ENCODE peak calls at places on chromosomes 13 and 19, in seven cellular contexts. Q is H1, D is lower lobe of right lung, Y is neural progenitor cell, V is cardiac muscle cell, B is K562, T is prostate gland. A is an unnamed sample.
A peak's percentile ranks its signal among the peaks of the same experiment; 100 is the strongest.

GRCh38 chr19:30666301-30666803 is 294.2 kb downstream of the ZNF536 start:
- DNase-seq in Q (no peak), D (no peak), Y (peak; percentile 80), V (peak; percentile 69), B (peak; percentile 63), T (no peak), A (no peak)

GRCh38 chr19:20247016-20247683 is 80.1 kb downstream of the ZNF486 start:
- DNase-seq in Q (no peak), D (no peak), Y (peak; percentile 63), V (peak; percentile 59), B (no peak), T (peak; percentile 19), A (no peak)

GRCh38 chr19:42683917-42684513 is 56.3 kb downstream of the PSG3 start:
- DNase-seq in Q (no peak), D (no peak), Y (peak; percentile 11), V (peak; percentile 0), B (peak; percentile 48), T (no peak), A (no peak)

GRCh38 chr13:66875264-66875663 is 354.9 kb downstream of the PCDH9 start:
- DNase-seq in Q (no peak), D (no peak), Y (no peak), V (no peak), B (no peak), T (no peak), A (no peak)

GRCh38 chr13:102400619-102401125 is 1.2 kb downstream of the FGF14 start:
- DNase-seq in Q (no peak), D (peak; percentile 42), Y (peak; percentile 47), V (no peak), B (no peak), T (no peak), A (no peak)

GRCh38 chr19:347946-348861 is 3.6 kb upstream of the MIER2 start:
- DNase-seq in Q (no peak), D (no peak), Y (peak; percentile 31), V (no peak), B (no peak), T (no peak), A (no peak)

GRCh38 chr13:98801626-98802418 is 49.4 kb upstream of the SLC15A1 start:
- DNase-seq in Q (no peak), D (no peak), Y (no peak), V (no peak), B (no peak), T (no peak), A (no peak)

GRCh38 chr13:112893570-112894422 is 75.2 kb upstream of the MCF2L start:
- DNase-seq in Q (peak; percentile 36), D (peak; percentile 58), Y (peak; percentile 92), V (peak; percentile 84), B (peak; percentile 91), T (no peak), A (no peak)

GRCh38 chr19:37926255-37926654 is 19.2 kb downstream of the SIPA1L3 start:
- DNase-seq in Q (no peak), D (no peak), Y (no peak), V (no peak), B (no peak), T (no peak), A (no peak)

GRCh38 chr19:51075998-51076397 is 6.7 kb downstream of the KLK14 start:
- DNase-seq in Q (no peak), D (no peak), Y (no peak), V (no peak), B (no peak), T (no peak), A (peak; percentile 39)

GRCh38 chr13:106610511-106610910 is 42.6 kb upstream of the ARGLU1 start:
- DNase-seq in Q (no peak), D (no peak), Y (no peak), V (no peak), B (no peak), T (no peak), A (peak; percentile 65)

GRCh38 chr19:40420766-40421467 is 4.9 kb downstream of the SERTAD1 start:
- DNase-seq in Q (no peak), D (peak; percentile 96), Y (peak; percentile 95), V (peak; percentile 93), B (peak; percentile 82), T (peak; percentile 93), A (no peak)

GRCh38 chr13:22903925-22904324 is 276.9 kb upstream of the SGCG start:
- DNase-seq in Q (no peak), D (no peak), Y (no peak), V (no peak), B (no peak), T (no peak), A (no peak)

GRCh38 chr19:38728752-38729541 is 15.3 kb downstream of the CAPN12 start:
- DNase-seq in Q (no peak), D (no peak), Y (no peak), V (no peak), B (no peak), T (peak; percentile 4), A (no peak)

GRCh38 chr13:112220296-112220875 is 153.4 kb downstream of the SOX1 start:
- DNase-seq in Q (no peak), D (no peak), Y (no peak), V (no peak), B (no peak), T (no peak), A (no peak)

DNA sequence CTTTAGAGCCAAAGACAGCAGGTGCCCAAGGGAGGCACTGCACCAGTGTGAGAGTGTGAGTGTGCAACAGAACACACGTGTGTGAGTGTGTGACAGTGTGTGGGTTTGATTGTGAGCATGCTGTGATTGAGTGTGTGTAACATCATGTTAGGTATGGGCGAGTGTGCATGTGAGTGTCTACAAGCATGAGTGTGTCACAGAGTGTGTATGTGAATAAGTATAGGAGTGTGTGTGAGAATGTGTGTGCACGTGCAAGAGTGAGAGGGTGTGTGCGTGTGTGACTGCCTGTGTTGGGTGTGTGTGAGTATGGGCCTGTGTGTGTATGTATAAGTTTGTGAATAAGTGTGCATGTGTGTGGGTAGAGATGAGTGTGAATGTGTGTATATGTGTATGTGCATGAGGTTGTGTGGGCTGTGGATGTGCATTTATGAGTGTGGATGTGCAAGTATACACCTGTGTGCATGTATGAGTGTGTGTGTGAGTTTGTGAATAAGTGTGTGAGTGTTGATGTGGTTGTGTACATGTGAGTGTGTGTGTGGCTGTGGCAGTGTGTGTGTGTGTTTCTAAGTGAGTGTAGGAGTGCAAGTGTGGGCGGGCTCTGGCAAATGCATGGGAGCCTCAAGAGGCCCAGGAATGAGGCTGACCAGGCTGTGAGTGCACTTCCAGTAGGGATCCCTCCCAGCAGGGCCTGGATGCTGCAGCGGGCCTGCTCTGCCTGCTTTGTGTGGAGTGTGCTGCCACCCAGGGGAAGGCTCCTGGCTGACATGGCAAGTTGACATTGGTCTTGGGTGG is 198.4 kb downstream of the COL4A1 start:
- DNase-seq in Q (peak; percentile 50), D (peak; percentile 73), Y (peak; percentile 75), V (peak; percentile 81), B (no peak), T (peak; percentile 74), A (peak; percentile 48)
- H3K27ac ChIP-seq in Q (no peak overlapping the region), D (no peak overlapping the region), Y (no peak overlapping the region), V (no peak overlapping the region), B (no peak overlapping the region), T (peak overlapping the region; percentile 51), A (no peak overlapping the region)

GRCh38 chr13:37194428-37194861 is 89.0 kb upstream of the CSNK1A1L start:
- DNase-seq in Q (no peak), D (no peak), Y (no peak), V (no peak), B (no peak), T (no peak), A (peak; percentile 72)

GRCh38 chr13:37187611-37188010 is 82.1 kb upstream of the CSNK1A1L start:
- DNase-seq in Q (no peak), D (no peak), Y (no peak), V (no peak), B (no peak), T (no peak), A (no peak)

GRCh38 chr13:37198629-37199028 is 93.2 kb upstream of the CSNK1A1L start:
- DNase-seq in Q (peak; percentile 41), D (no peak), Y (peak; percentile 52), V (no peak), B (no peak), T (no peak), A (no peak)

GRCh38 chr13:37187110-37187509 is 81.6 kb upstream of the CSNK1A1L start:
- DNase-seq in Q (no peak), D (no peak), Y (no peak), V (no peak), B (no peak), T (no peak), A (no peak)

DNA sequence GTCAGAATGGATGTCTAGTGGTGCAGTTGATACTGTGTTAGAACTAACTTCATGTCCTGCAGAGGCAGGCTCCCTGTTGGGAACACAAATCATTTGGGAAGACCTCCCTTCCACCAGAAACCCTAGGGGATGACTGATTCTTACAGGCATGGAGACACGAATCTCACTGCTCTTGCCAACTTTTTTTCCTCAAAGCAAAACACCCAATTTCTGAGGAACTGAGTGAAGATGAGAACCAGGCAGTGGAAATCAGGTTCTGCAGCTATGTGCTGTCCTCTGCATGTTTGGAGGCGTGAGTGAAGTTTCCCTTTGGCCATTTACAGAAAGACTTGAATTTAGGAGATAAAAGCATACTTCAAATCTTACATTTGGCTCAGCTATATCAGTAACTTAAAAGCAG is 87.5 kb upstream of the CSNK1A1L start:
- DNase-seq in Q (no peak), D (no peak), Y (no peak), V (no peak), B (no peak), T (no peak), A (no peak)
- H3K27ac ChIP-seq in Q (no peak overlapping the region), D (no peak overlapping the region), Y (no peak overlapping the region), V (no peak overlapping the region), B (no peak overlapping the region), T (no peak overlapping the region), A (no peak overlapping the region)

DNA sequence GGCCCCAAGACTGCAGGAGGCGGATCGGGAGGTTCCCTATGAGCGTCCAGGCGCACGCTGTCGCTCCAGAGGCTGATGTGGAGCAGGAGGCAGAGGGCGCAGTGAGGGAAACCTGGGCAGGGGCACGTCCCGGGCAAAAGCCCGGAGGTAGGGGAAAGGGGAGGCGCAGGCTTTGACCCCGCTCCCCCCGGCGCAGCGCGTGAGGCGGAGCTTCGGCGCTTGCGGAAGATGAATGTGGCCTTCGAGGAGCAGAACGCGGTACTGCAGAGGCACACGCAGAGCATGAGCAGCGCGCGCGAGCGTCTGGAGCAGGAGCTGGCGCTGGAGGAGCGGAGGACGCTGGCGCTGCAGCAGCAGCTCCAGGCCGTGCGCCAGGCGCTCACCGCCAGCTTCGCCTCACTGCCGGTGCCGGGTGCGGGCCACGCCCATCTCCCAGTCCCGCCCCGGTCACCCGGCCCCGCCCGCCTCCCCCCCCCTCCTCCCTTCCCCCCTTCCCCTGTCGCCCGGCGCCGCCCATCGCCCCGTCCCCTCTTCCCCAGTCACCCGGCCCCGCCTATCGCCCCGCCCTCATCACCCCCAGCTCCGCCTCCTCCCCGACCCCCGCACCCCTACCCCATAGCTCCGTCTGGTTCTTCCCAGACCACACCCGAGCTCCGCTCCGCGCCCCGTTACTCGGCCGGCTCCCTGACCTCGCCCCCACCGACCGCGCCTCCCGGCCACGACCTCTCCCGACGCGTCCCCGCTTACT is 4.1 kb downstream of the HMG20B start:
- DNase-seq in Q (peak; percentile 58), D (no peak), Y (peak; percentile 94), V (peak; percentile 75), B (peak; percentile 87), T (peak; percentile 23), A (no peak)
- H3K27ac ChIP-seq in Q (no peak overlapping the region), D (no peak overlapping the region), Y (no peak overlapping the region), V (no peak overlapping the region), B (peak overlapping the region; percentile 12), T (peak overlapping the region; percentile 10), A (no peak overlapping the region)

DNA sequence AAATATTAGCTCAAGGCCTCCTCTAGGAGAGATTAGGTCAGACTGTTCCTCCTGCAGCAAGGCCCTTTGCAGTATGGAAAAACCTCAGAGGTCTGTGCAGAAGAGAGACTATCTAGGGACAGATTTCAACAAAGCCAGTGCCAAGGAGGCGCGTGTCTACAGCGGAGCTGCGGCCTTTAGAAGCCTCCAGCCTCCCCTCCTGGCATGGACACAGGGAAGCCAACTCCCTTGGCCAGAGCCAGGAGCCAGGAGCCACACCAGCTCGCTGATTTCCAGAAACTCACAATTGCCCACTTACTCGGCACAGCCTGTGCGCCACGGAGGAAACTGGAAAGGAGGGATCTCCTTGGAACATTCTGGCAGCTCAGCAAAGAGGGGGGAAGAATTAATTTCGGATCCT is 63.4 kb downstream of the INSR start:
- DNase-seq in Q (no peak), D (no peak), Y (no peak), V (no peak), B (no peak), T (no peak), A (no peak)
- H3K27ac ChIP-seq in Q (no peak overlapping the region), D (no peak overlapping the region), Y (no peak overlapping the region), V (no peak overlapping the region), B (no peak overlapping the region), T (no peak overlapping the region), A (no peak overlapping the region)

A was measured in epithelial cell of prostate.